ENCODE peak calls at places on chromosomes 1 and 21, in eight cellular contexts. One of them, this sample, is unnamed.

GRCh38 chr21:42534361-42534900 is 20.8 kb downstream of the SLC37A1 start:
- DNase-seq in body of pancreas: no peak
- DNase-seq in MM.1S: no peak
- DNase-seq in lung: no peak
- DNase-seq in suprapubic skin: peak
- DNase-seq in heart left ventricle: peak
- DNase-seq in breast epithelium: no peak
- DNase-seq in lower lobe of right lung: peak
- DNase-seq in this sample: no peak

GRCh38 chr1:1616045-1616821 is 933 bp downstream of the MIB2 start:
- DNase-seq in body of pancreas: peak
- DNase-seq in MM.1S: peak
- DNase-seq in lung: peak
- DNase-seq in suprapubic skin: peak
- DNase-seq in heart left ventricle: no peak
- DNase-seq in breast epithelium: no peak
- DNase-seq in lower lobe of right lung: no peak
- DNase-seq in this sample: peak

GRCh38 chr1:223832637-223832943 is 13.2 kb downstream of the TP53BP2 start:
- DNase-seq in body of pancreas: no peak
- DNase-seq in MM.1S: no peak
- DNase-seq in lung: no peak
- DNase-seq in suprapubic skin: no peak
- DNase-seq in heart left ventricle: no peak
- DNase-seq in breast epithelium: no peak
- DNase-seq in lower lobe of right lung: no peak
- DNase-seq in this sample: no peak

GRCh38 chr1:198199105-198199504 is 42.3 kb downstream of the NEK7 start:
- DNase-seq in body of pancreas: no peak
- DNase-seq in MM.1S: peak
- DNase-seq in lung: no peak
- DNase-seq in suprapubic skin: no peak
- DNase-seq in heart left ventricle: no peak
- DNase-seq in breast epithelium: no peak
- DNase-seq in lower lobe of right lung: no peak
- DNase-seq in this sample: no peak

GRCh38 chr1:246040200-246040890 is 466.7 kb downstream of the SMYD3 start:
- DNase-seq in body of pancreas: peak
- DNase-seq in MM.1S: no peak
- DNase-seq in lung: no peak
- DNase-seq in suprapubic skin: no peak
- DNase-seq in heart left ventricle: no peak
- DNase-seq in breast epithelium: no peak
- DNase-seq in lower lobe of right lung: no peak
- DNase-seq in this sample: no peak

GRCh38 chr1:201783067-201783466 is 45.9 kb upstream of the IPO9 start:
- DNase-seq in body of pancreas: no peak
- DNase-seq in MM.1S: no peak
- DNase-seq in lung: no peak
- DNase-seq in suprapubic skin: no peak
- DNase-seq in heart left ventricle: no peak
- DNase-seq in breast epithelium: no peak
- DNase-seq in lower lobe of right lung: no peak
- DNase-seq in this sample: no peak

GRCh38 chr21:31872452-31873274 is at the start of gene HUNK:
- DNase-seq in body of pancreas: peak
- DNase-seq in MM.1S: peak
- DNase-seq in lung: peak
- DNase-seq in suprapubic skin: peak
- DNase-seq in heart left ventricle: no peak
- DNase-seq in breast epithelium: peak
- DNase-seq in lower lobe of right lung: peak
- DNase-seq in this sample: peak

GRCh38 chr21:31459457-31459856 is 115.4 kb upstream of the TIAM1 start:
- DNase-seq in body of pancreas: no peak
- DNase-seq in MM.1S: no peak
- DNase-seq in lung: no peak
- DNase-seq in suprapubic skin: no peak
- DNase-seq in heart left ventricle: no peak
- DNase-seq in breast epithelium: no peak
- DNase-seq in lower lobe of right lung: no peak
- DNase-seq in this sample: no peak

GRCh38 chr1:101205457-101205856 is 31.4 kb upstream of the S1PR1 start:
- DNase-seq in body of pancreas: no peak
- DNase-seq in MM.1S: no peak
- DNase-seq in lung: no peak
- DNase-seq in suprapubic skin: no peak
- DNase-seq in heart left ventricle: no peak
- DNase-seq in breast epithelium: no peak
- DNase-seq in lower lobe of right lung: no peak
- DNase-seq in this sample: no peak

GRCh38 chr1:117066367-117066766 is 6.2 kb downstream of the TTF2 start:
- DNase-seq in body of pancreas: no peak
- DNase-seq in MM.1S: no peak
- DNase-seq in lung: no peak
- DNase-seq in suprapubic skin: no peak
- DNase-seq in heart left ventricle: no peak
- DNase-seq in breast epithelium: no peak
- DNase-seq in lower lobe of right lung: no peak
- DNase-seq in this sample: no peak

GRCh38 chr1:201138311-201138840 is 11.4 kb upstream of the ASCL5 start:
- DNase-seq in body of pancreas: no peak
- DNase-seq in MM.1S: no peak
- DNase-seq in lung: no peak
- DNase-seq in suprapubic skin: peak
- DNase-seq in heart left ventricle: no peak
- DNase-seq in breast epithelium: no peak
- DNase-seq in lower lobe of right lung: no peak
- DNase-seq in this sample: no peak

GRCh38 chr1:119947468-119947867 is 51.2 kb upstream of the ADAM30 start:
- DNase-seq in body of pancreas: no peak
- DNase-seq in MM.1S: no peak
- DNase-seq in lung: no peak
- DNase-seq in suprapubic skin: no peak
- DNase-seq in heart left ventricle: no peak
- DNase-seq in breast epithelium: no peak
- DNase-seq in lower lobe of right lung: no peak
- DNase-seq in this sample: peak

GRCh38 chr1:231702804-231703203 is 76.2 kb downstream of the DISC1 start:
- DNase-seq in body of pancreas: no peak
- DNase-seq in MM.1S: no peak
- DNase-seq in lung: no peak
- DNase-seq in suprapubic skin: no peak
- DNase-seq in heart left ventricle: no peak
- DNase-seq in breast epithelium: no peak
- DNase-seq in lower lobe of right lung: no peak
- DNase-seq in this sample: peak

GRCh38 chr1:59150537-59151386 is 146.1 kb upstream of the FGGY start:
- DNase-seq in body of pancreas: peak
- DNase-seq in MM.1S: peak
- DNase-seq in lung: peak
- DNase-seq in suprapubic skin: peak
- DNase-seq in heart left ventricle: peak
- DNase-seq in breast epithelium: peak
- DNase-seq in lower lobe of right lung: no peak
- DNase-seq in this sample: peak

GRCh38 chr1:53586765-53587164 is 127.6 kb downstream of the DMRTB1 start:
- DNase-seq in body of pancreas: no peak
- DNase-seq in MM.1S: no peak
- DNase-seq in lung: no peak
- DNase-seq in suprapubic skin: peak
- DNase-seq in heart left ventricle: peak
- DNase-seq in breast epithelium: no peak
- DNase-seq in lower lobe of right lung: no peak
- DNase-seq in this sample: no peak

GRCh38 chr1:87805661-87806376 is 477.1 kb downstream of the LMO4 start:
- DNase-seq in body of pancreas: peak
- DNase-seq in MM.1S: no peak
- DNase-seq in lung: no peak
- DNase-seq in suprapubic skin: no peak
- DNase-seq in heart left ventricle: no peak
- DNase-seq in breast epithelium: no peak
- DNase-seq in lower lobe of right lung: no peak
- DNase-seq in this sample: peak

GRCh38 chr1:74396942-74397341 is 115.5 kb downstream of the LRRC53 start:
- DNase-seq in body of pancreas: no peak
- DNase-seq in MM.1S: no peak
- DNase-seq in lung: no peak
- DNase-seq in suprapubic skin: no peak
- DNase-seq in heart left ventricle: peak
- DNase-seq in breast epithelium: no peak
- DNase-seq in lower lobe of right lung: no peak
- DNase-seq in this sample: no peak

GRCh38 chr21:33266784-33267135 is 593 bp downstream of the IL10RB start:
- DNase-seq in body of pancreas: no peak
- DNase-seq in MM.1S: peak
- DNase-seq in lung: no peak
- DNase-seq in suprapubic skin: no peak
- DNase-seq in heart left ventricle: no peak
- DNase-seq in breast epithelium: no peak
- DNase-seq in lower lobe of right lung: no peak
- DNase-seq in this sample: no peak

GRCh38 chr21:33267250-33267649 is 1.1 kb downstream of the IL10RB start:
- DNase-seq in body of pancreas: no peak
- DNase-seq in MM.1S: no peak
- DNase-seq in lung: no peak
- DNase-seq in suprapubic skin: no peak
- DNase-seq in heart left ventricle: no peak
- DNase-seq in breast epithelium: no peak
- DNase-seq in lower lobe of right lung: no peak
- DNase-seq in this sample: no peak

GRCh38 chr21:33265664-33266049 is 510 bp upstream of the IL10RB start:
- DNase-seq in body of pancreas: no peak
- DNase-seq in MM.1S: peak
- DNase-seq in lung: peak
- DNase-seq in suprapubic skin: no peak
- DNase-seq in heart left ventricle: peak
- DNase-seq in breast epithelium: peak
- DNase-seq in lower lobe of right lung: peak
- DNase-seq in this sample: no peak

GRCh38 chr21:33264561-33264960 is 1.6 kb upstream of the IL10RB start:
- DNase-seq in body of pancreas: no peak
- DNase-seq in MM.1S: no peak
- DNase-seq in lung: no peak
- DNase-seq in suprapubic skin: no peak
- DNase-seq in heart left ventricle: no peak
- DNase-seq in breast epithelium: no peak
- DNase-seq in lower lobe of right lung: no peak
- DNase-seq in this sample: no peak

GRCh38 chr21:33266050-33266783 is at the start of gene IL10RB:
- DNase-seq in body of pancreas: peak
- DNase-seq in MM.1S: peak
- DNase-seq in lung: peak
- DNase-seq in suprapubic skin: peak
- DNase-seq in heart left ventricle: peak
- DNase-seq in breast epithelium: peak
- DNase-seq in lower lobe of right lung: peak
- DNase-seq in this sample: peak
- TF ChIP-seq CTCF in body of pancreas: no peak
- TF ChIP-seq CTCF in MM.1S: no peak
- TF ChIP-seq CTCF in lung: no peak
- TF ChIP-seq CTCF in suprapubic skin: no peak
- TF ChIP-seq CTCF in heart left ventricle: no peak
- TF ChIP-seq CTCF in breast epithelium: no peak
- TF ChIP-seq CTCF in lower lobe of right lung: no peak
- TF ChIP-seq CTCF in this sample: no peak

DNA sequence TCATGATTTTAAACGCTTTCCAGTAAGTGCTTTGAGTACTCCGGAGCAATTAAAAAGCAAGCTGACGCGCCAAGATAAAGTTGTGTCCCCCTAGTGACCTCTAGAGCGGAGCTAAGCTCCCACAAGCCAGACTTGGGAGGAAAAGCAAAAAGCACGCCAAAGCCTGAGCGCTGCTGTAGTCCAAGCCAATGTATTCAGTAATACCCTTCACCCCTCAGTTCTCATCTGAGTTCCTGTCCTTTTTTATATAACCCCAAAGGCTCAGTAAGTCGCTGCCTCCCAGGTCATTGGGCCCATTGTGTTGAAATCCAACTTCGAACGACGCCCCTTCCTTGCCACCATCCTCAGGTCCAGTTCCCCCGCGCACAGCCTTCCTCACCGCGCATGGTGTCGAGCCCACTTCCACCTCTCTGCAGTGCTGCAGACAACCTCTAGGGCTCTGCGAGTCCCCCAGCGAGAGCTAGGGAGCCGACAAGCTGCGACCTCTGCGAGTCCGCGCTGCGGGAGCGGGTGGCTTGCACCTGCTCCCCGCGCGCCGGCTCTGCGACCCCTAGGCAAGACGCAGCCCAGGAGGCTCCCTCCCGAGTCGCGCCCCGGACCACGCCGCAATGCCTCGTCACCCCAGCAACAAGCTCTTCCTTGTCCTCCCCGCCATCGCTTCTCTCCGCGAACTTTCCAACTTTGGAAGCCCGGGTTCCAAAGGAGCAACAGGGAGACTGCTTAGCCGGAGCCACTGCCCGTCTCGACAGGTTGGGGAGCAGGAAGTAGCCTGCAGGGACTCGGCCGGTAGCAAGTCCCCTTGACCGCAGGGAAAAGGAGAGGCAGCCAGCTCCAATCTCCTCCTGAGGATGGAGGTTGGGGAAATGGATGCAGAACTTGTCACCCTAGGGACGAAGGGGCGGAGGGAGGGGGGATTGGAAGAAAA is 3.8 kb upstream of the SLC44A5 start:
- DNase-seq in body of pancreas: peak
- DNase-seq in MM.1S: peak
- DNase-seq in lung: peak
- DNase-seq in suprapubic skin: peak
- DNase-seq in heart left ventricle: peak
- DNase-seq in breast epithelium: no peak
- DNase-seq in lower lobe of right lung: peak
- DNase-seq in this sample: peak
- H3K4me3 ChIP-seq in body of pancreas: peak
- H3K4me3 ChIP-seq in MM.1S: peak
- H3K4me3 ChIP-seq in lung: peak
- H3K4me3 ChIP-seq in suprapubic skin: peak
- H3K4me3 ChIP-seq in heart left ventricle: peak
- H3K4me3 ChIP-seq in breast epithelium: peak
- H3K4me3 ChIP-seq in lower lobe of right lung: peak
- H3K4me3 ChIP-seq in this sample: peak

DNA sequence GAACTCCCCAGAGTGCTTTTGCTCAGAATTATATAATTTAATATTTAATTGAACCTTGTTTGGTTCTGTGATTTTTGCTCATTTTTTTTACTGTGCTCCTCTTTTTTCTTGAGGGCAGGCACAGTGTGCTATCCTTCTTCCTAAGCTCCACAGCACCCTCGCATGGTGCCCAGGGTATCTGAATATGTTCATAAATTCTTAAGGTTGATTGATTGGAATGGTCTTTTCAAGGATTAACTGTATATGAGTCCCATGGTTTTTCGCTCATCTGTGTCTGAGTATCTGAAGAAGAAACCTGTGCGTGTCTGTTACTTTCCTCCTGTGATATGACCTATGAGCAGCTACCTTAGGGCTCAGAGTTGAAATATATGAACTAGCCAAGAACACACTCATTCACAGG is 393.7 kb downstream of the HLX start:
- DNase-seq in body of pancreas: peak
- DNase-seq in MM.1S: no peak
- DNase-seq in lung: no peak
- DNase-seq in suprapubic skin: no peak
- DNase-seq in heart left ventricle: no peak
- DNase-seq in breast epithelium: no peak
- DNase-seq in lower lobe of right lung: no peak
- DNase-seq in this sample: no peak
- TF ChIP-seq CTCF in body of pancreas: no peak
- TF ChIP-seq CTCF in MM.1S: no peak
- TF ChIP-seq CTCF in lung: no peak
- TF ChIP-seq CTCF in suprapubic skin: no peak
- TF ChIP-seq CTCF in heart left ventricle: no peak
- TF ChIP-seq CTCF in breast epithelium: no peak
- TF ChIP-seq CTCF in lower lobe of right lung: no peak
- TF ChIP-seq CTCF in this sample: peak

GRCh38 chr1:67171978-67172377 is 5.7 kb downstream of the IL23R start:
- DNase-seq in body of pancreas: no peak
- DNase-seq in MM.1S: no peak
- DNase-seq in lung: no peak
- DNase-seq in suprapubic skin: no peak
- DNase-seq in heart left ventricle: no peak
- DNase-seq in breast epithelium: no peak
- DNase-seq in lower lobe of right lung: no peak
- DNase-seq in this sample: no peak
- H3K4me3 ChIP-seq in body of pancreas: no peak
- H3K4me3 ChIP-seq in MM.1S: no peak
- H3K4me3 ChIP-seq in lung: no peak
- H3K4me3 ChIP-seq in suprapubic skin: no peak
- H3K4me3 ChIP-seq in heart left ventricle: no peak
- H3K4me3 ChIP-seq in breast epithelium: no peak
- H3K4me3 ChIP-seq in lower lobe of right lung: no peak
- H3K4me3 ChIP-seq in this sample: no peak